ENCODE peak calls at places on chromosomes 11 and 22, in ten cellular contexts. L, W, I, R, M, H, J, D, S and G are unnamed samples.

GRCh38 chr11:69014936-69015549 is 2.0 kb upstream of the MRGPRF start:
- DNase-seq in L (no peak), W (no peak), I (no peak), R (no peak), M (no peak), H (no peak), J (no peak), D (no peak), S (no peak), G (no peak)

GRCh38 chr11:47468598-47469214 is 19.8 kb upstream of the RAPSN start:
- DNase-seq in L (no peak), W (no peak), I (no peak), R (no peak), M (peak), H (no peak), J (no peak), D (peak), S (no peak), G (no peak)

GRCh38 chr22:21951931-21952465 is 650 bp downstream of the PPM1F start:
- DNase-seq in L (peak), W (no peak), I (peak), R (peak), M (peak), H (peak), J (no peak), D (peak), S (no peak), G (peak)

GRCh38 chr11:69914286-69915150 is 95.3 kb upstream of the FGF3 start:
- DNase-seq in L (peak), W (no peak), I (peak), R (no peak), M (no peak), H (no peak), J (peak), D (no peak), S (peak), G (no peak)

GRCh38 chr11:36253238-36253637 is 36.0 kb downstream of the COMMD9 start:
- DNase-seq in L (no peak), W (no peak), I (peak), R (no peak), M (no peak), H (no peak), J (no peak), D (no peak), S (no peak), G (no peak)

GRCh38 chr11:100969008-100969407 is 160.6 kb downstream of the PGR start:
- DNase-seq in L (no peak), W (no peak), I (no peak), R (no peak), M (no peak), H (no peak), J (no peak), D (no peak), S (no peak), G (no peak)

GRCh38 chr11:96263361-96263763 is 79.6 kb downstream of the MAML2 start:
- DNase-seq in L (no peak), W (no peak), I (no peak), R (no peak), M (peak), H (no peak), J (no peak), D (peak), S (no peak), G (no peak)

GRCh38 chr11:97683733-97684132 is 1293.9 kb downstream of the JRKL start:
- DNase-seq in L (no peak), W (no peak), I (peak), R (no peak), M (no peak), H (no peak), J (no peak), D (no peak), S (no peak), G (no peak)

GRCh38 chr11:128643661-128644060 is 50.2 kb upstream of the FLI1 start:
- DNase-seq in L (no peak), W (no peak), I (no peak), R (no peak), M (no peak), H (no peak), J (no peak), D (no peak), S (no peak), G (no peak)

GRCh38 chr11:125433454-125434121 is 62.5 kb downstream of the FEZ1 start:
- DNase-seq in L (no peak), W (no peak), I (peak), R (no peak), M (peak), H (peak), J (peak), D (peak), S (no peak), G (peak)

GRCh38 chr22:32958021-32958420 is 100.2 kb downstream of the SYN3 start:
- DNase-seq in L (no peak), W (no peak), I (no peak), R (no peak), M (peak), H (no peak), J (no peak), D (no peak), S (no peak), G (no peak)

GRCh38 chr11:103907548-103908455 is 128.6 kb upstream of the DDI1 start:
- DNase-seq in L (no peak), W (no peak), I (no peak), R (no peak), M (peak), H (no peak), J (no peak), D (peak), S (no peak), G (no peak)

GRCh38 chr22:50701076-50701419 is 28.4 kb downstream of the SHANK3 start:
- DNase-seq in L (no peak), W (no peak), I (peak), R (no peak), M (no peak), H (no peak), J (no peak), D (no peak), S (peak), G (no peak)

GRCh38 chr11:115676768-115677167 is 172.6 kb upstream of the CADM1 start:
- DNase-seq in L (no peak), W (no peak), I (no peak), R (peak), M (no peak), H (no peak), J (no peak), D (peak), S (no peak), G (no peak)

GRCh38 chr22:46563381-46564083 is 26.1 kb upstream of the CELSR1 start:
- DNase-seq in L (peak), W (no peak), I (peak), R (no peak), M (peak), H (peak), J (peak), D (peak), S (peak), G (peak)

GRCh38 chr11:10594407-10594806 is 25.9 kb upstream of the LYVE1 start:
- DNase-seq in L (no peak), W (no peak), I (no peak), R (no peak), M (no peak), H (no peak), J (no peak), D (no peak), S (no peak), G (no peak)

GRCh38 chr11:119337581-119338317 is 2.9 kb downstream of the C1QTNF5 start:
- DNase-seq in L (no peak), W (no peak), I (peak), R (peak), M (peak), H (no peak), J (no peak), D (peak), S (no peak), G (no peak)

GRCh38 chr11:119338318-119338890 is 2.3 kb downstream of the C1QTNF5 start:
- DNase-seq in L (peak), W (no peak), I (peak), R (no peak), M (peak), H (peak), J (peak), D (no peak), S (no peak), G (peak)

GRCh38 chr11:119340335-119341221 is at the start of gene C1QTNF5:
- DNase-seq in L (peak), W (peak), I (no peak), R (no peak), M (peak), H (peak), J (peak), D (peak), S (peak), G (peak)

GRCh38 chr11:119339581-119340334 is 925 bp downstream of the C1QTNF5 start:
- DNase-seq in L (no peak), W (no peak), I (peak), R (no peak), M (peak), H (peak), J (peak), D (no peak), S (no peak), G (peak)

GRCh38 chr11:119338946-119339580 is 1.6 kb downstream of the C1QTNF5 start:
- DNase-seq in L (no peak), W (no peak), I (no peak), R (no peak), M (no peak), H (no peak), J (no peak), D (no peak), S (no peak), G (no peak)
- H3K4me3 ChIP-seq in L (peak), W (peak), I (peak), R (peak), M (peak), H (no peak), J (peak), D (peak), S (peak), G (peak)

GRCh38 chr11:704189-704798 is 1.7 kb upstream of the EPS8L2 start:
- DNase-seq in L (no peak), W (no peak), I (no peak), R (no peak), M (no peak), H (no peak), J (no peak), D (no peak), S (no peak), G (no peak)

GRCh38 chr11:706439-706956 is 467 bp downstream of the EPS8L2 start:
- DNase-seq in L (peak), W (no peak), I (no peak), R (no peak), M (no peak), H (peak), J (no peak), D (peak), S (peak), G (no peak)

GRCh38 chr11:703515-703914 is 2.5 kb upstream of the EPS8L2 start:
- DNase-seq in L (no peak), W (no peak), I (no peak), R (no peak), M (no peak), H (no peak), J (no peak), D (no peak), S (peak), G (no peak)

GRCh38 chr11:705646-706438 is at the start of gene EPS8L2:
- DNase-seq in L (peak), W (no peak), I (no peak), R (no peak), M (no peak), H (peak), J (no peak), D (no peak), S (peak), G (no peak)

DNA sequence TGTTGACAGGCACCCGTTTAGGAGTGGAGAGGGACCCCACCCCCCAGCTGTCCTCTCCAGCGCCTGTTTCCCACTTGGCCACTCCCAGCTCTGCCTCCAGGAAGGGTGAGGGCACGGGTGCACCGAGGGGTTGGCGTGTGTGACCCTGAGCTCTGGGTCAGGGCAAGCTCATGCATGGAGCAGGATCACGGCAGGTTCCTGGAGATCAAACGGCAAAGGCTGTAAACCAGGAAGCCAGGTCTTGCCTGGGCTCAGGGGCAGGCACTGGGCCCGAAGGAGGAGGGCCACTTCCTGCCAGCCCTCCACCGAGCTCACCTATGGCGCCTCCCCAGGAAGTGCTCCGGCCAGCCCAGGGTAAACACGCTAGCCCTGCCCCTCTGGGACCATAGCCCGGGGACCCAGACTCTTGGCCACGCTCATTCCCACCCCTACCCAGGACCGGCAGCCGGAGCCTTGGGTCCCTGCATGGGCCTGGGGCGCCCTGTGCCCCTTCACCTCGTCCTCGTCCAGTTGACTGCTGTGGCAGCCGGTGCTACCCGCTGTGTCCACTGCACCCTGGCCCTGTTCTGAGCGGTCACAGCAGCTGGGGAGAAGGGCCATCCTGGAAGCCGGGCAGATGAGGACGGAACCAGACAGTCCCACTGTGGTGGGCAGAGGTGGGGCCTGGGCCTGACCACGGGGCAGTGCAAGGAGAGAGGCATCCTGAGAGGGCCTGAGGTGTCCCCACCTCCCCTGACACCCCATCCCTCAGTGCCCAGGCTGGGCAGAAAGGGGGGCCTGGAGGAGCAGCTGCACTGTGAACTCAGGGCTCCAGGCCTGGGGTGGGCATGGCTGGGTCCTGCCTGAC is 1.0 kb upstream of the EPS8L2 start:
- DNase-seq in L (peak), W (no peak), I (no peak), R (no peak), M (no peak), H (no peak), J (no peak), D (no peak), S (peak), G (no peak)
- H3K4me3 ChIP-seq in L (peak), W (peak), I (no peak), R (peak), M (no peak), H (no peak), J (peak), D (peak), S (peak), G (peak)

GRCh38 chr11:66386171-66387069 is 14.9 kb upstream of the SLC29A2 start:
- DNase-seq in L (peak), W (peak), I (peak), R (peak), M (peak), H (peak), J (peak), D (peak), S (peak), G (peak)
- H3K4me3 ChIP-seq in L (peak), W (peak), I (peak), R (peak), M (peak), H (no peak), J (peak), D (peak), S (peak), G (peak)

DNA sequence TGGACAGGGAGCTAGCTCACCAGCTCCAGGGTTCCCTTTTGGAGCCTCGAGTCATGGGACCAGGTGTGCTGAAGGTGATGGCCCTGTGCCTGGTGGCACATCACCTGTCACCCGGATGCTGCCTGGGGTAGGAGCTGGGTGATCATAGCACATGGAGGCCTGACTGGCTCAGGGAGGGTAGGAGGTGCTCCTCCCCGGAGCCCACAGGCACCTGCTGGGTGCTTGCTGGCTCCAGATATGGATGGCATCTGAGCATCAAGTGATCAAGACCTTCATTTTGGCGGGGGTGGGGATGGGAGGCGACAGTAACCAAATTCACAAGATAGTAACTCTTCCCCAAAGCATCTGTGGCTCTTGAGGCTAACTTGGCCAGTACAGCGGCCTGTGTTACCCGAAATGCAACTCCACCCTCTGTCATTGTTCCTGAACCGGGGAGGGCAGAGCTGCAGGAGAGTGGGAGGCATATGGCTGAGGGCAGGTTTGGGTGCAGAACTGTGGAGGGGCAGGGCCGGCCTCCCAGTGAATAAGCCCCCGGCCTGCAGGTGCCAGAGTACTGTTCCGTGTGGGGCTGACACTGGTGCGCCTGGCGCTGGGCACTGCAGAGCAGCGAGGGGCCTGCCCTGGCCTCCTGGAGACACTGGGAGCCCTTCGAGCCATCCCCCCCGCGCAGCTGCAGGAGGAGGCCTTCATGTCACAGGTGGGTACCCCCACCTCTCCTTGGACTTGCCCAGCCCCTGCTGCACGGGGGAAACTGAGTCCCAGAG is 4.7 kb downstream of the TBC1D10C start:
- DNase-seq in L (no peak), W (no peak), I (no peak), R (no peak), M (no peak), H (no peak), J (no peak), D (no peak), S (no peak), G (no peak)
- H3K4me3 ChIP-seq in L (no peak), W (no peak), I (no peak), R (no peak), M (no peak), H (no peak), J (no peak), D (no peak), S (peak), G (no peak)

DNA sequence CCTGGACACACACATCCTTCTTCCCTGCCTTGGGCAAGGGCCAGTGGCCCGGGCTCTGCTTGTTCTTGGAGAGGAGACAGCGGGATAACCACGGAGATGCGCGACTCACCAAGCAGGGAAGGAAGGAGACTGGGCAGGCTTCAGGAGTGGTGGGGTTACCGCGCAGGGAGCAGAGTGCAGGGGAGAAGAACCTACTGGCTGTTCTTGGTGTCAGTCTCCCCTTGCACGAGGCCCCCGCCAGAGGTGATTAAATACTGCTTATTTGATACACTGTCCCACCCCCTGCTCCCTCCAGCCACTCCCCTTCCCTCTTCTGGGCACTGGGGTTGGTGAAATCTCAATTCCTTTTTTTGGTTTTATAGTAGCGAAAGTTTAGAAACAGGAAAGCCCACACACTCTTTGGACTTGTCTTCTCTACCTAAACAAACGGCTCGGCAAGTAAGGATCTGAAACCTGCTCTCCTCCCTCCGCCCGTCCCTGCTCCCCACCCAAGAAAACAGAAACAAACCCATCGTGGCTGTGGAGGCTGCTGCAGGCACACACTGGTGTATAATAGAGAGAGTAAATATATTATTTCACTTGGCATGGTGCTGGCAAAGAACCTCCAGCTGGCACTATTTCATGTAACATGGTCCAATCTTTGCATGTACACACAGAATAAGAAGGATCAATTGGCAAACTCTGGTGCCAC is 10.8 kb downstream of the LARGE2 start:
- DNase-seq in L (peak), W (no peak), I (no peak), R (peak), M (peak), H (no peak), J (no peak), D (peak), S (no peak), G (no peak)
- H3K4me3 ChIP-seq in L (peak), W (no peak), I (no peak), R (no peak), M (no peak), H (no peak), J (no peak), D (no peak), S (peak), G (no peak)

DNA sequence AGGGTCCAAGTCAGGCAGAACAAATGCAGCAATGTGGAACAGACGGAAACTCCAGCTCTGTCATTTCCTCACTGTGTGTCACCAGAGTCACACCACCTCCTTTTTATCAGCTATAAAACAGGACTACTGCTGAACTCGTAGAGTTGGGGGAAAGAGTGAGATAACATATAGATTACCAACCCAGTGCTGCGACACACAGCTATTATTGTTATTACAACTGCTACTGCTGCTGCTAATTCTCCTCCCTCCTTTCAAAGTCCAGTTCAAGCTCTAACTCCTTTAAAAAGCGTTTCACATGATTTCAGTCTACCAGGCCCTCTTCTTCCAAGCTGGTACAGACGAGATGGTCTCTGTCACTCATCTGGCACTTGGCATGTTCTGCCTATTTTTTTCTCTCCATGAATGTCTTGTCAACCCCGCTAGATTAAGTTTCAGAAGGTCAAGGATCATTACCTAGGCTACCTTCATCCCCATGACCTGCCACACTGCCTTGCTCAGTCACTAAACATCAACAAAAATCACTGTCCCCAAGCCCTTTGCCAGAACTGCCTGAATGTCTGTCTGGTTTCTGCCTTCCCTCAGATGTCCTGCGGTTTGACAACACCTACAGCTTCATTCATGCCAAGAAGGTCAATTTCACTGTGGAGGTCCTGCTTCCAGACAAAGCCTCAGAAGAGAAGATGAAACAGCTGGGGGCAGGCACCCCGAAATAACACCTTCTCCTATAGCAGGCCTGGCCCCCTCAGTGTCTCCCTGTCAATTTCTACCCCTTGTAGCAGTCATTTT is 3.7 kb upstream of the MTFP1 start:
- DNase-seq in L (no peak), W (no peak), I (no peak), R (no peak), M (no peak), H (no peak), J (no peak), D (no peak), S (no peak), G (no peak)
- H3K4me3 ChIP-seq in L (no peak), W (peak), I (peak), R (peak), M (peak), H (no peak), J (no peak), D (no peak), S (peak), G (no peak)